ENCODE peak calls at places on chromosomes 16 and 17, in ten cellular contexts. Z is Peyer's patch, F is IMR-90, B is tibial nerve, A is transverse colon, G is adrenal gland, U is GM12878, T is heart left ventricle, E is stomach, S is endothelial cell of umbilical vein. J is an unnamed sample. For H3K27me3, the result is how much of the 10 kb centered on the place peaks cover.

GRCh38 chr16:81478294-81478693 is 33.7 kb downstream of the CMIP start:
- DNase-seq in Z (no peak), F (no peak), B (no peak), A (no peak), G (no peak), U (no peak), T (no peak), E (no peak), S (no peak), J (no peak)

GRCh38 chr17:5055543-5055942 is 20.3 kb upstream of the SLC52A1 start:
- DNase-seq in Z (no peak), F (no peak), B (no peak), A (no peak), G (no peak), U (no peak), T (no peak), E (no peak), S (no peak), J (no peak)

GRCh38 chr16:8607214-8607613 is 14.3 kb upstream of the METTL22 start:
- DNase-seq in Z (no peak), F (no peak), B (no peak), A (no peak), G (no peak), U (no peak), T (no peak), E (no peak), S (no peak), J (no peak)

GRCh38 chr16:65119905-65120341 is 1.9 kb downstream of the CDH11 start:
- DNase-seq in Z (no peak), F (peak), B (peak), A (no peak), G (no peak), U (no peak), T (no peak), E (no peak), S (peak), J (peak)

GRCh38 chr16:55835578-55835977 is 2.7 kb upstream of the CES1 start:
- DNase-seq in Z (no peak), F (no peak), B (peak), A (no peak), G (peak), U (no peak), T (no peak), E (no peak), S (no peak), J (peak)

GRCh38 chr17:44689492-44690217 is at the start of gene CCDC43:
- DNase-seq in Z (peak), F (peak), B (peak), A (peak), G (peak), U (peak), T (peak), E (peak), S (peak), J (peak)

GRCh38 chr16:27481282-27481934 is 68.3 kb downstream of the GTF3C1 start:
- DNase-seq in Z (no peak), F (no peak), B (no peak), A (no peak), G (no peak), U (no peak), T (no peak), E (no peak), S (no peak), J (no peak)

GRCh38 chr17:63039899-63040602 is 74.0 kb downstream of the TANC2 start:
- DNase-seq in Z (no peak), F (peak), B (no peak), A (no peak), G (no peak), U (no peak), T (no peak), E (no peak), S (peak), J (no peak)

GRCh38 chr16:72856797-72857196 is 191.1 kb downstream of the ZFHX3 start:
- DNase-seq in Z (peak), F (no peak), B (no peak), A (no peak), G (no peak), U (no peak), T (no peak), E (no peak), S (no peak), J (no peak)

GRCh38 chr16:15513169-15513568 is 78.8 kb downstream of the BMERB1 start:
- DNase-seq in Z (no peak), F (no peak), B (no peak), A (no peak), G (no peak), U (no peak), T (no peak), E (no peak), S (no peak), J (no peak)

GRCh38 chr16:27925612-27926011 is 137.9 kb downstream of the GSG1L start:
- DNase-seq in Z (no peak), F (no peak), B (no peak), A (no peak), G (no peak), U (no peak), T (no peak), E (no peak), S (no peak), J (no peak)

GRCh38 chr16:89052824-89053724 is 40.6 kb upstream of the ACSF3 start:
- DNase-seq in Z (peak), F (peak), B (no peak), A (peak), G (no peak), U (no peak), T (no peak), E (peak), S (no peak), J (no peak)

GRCh38 chr16:25544294-25544693 is 147.5 kb upstream of the HS3ST4 start:
- DNase-seq in Z (no peak), F (no peak), B (no peak), A (no peak), G (no peak), U (no peak), T (no peak), E (no peak), S (no peak), J (no peak)

GRCh38 chr17:4872786-4873185 is 26.6 kb upstream of the C17orf107 start:
- DNase-seq in Z (no peak), F (no peak), B (no peak), A (no peak), G (peak), U (no peak), T (no peak), E (no peak), S (peak), J (no peak)

GRCh38 chr17:19991252-19991885 is 13.7 kb upstream of the AKAP10 start:
- DNase-seq in Z (no peak), F (no peak), B (no peak), A (no peak), G (peak), U (no peak), T (no peak), E (no peak), S (no peak), J (no peak)

GRCh38 chr17:38745545-38745944 is 2.6 kb downstream of the PCGF2 start:
- DNase-seq in Z (no peak), F (no peak), B (peak), A (no peak), G (no peak), U (no peak), T (no peak), E (no peak), S (no peak), J (peak)

GRCh38 chr17:66893382-66893781 is 58.5 kb downstream of the CACNG5 start:
- DNase-seq in Z (no peak), F (peak), B (no peak), A (no peak), G (no peak), U (no peak), T (no peak), E (no peak), S (no peak), J (no peak)

GRCh38 chr16:52435573-52435972 is 111.4 kb downstream of the TOX3 start:
- DNase-seq in Z (no peak), F (no peak), B (no peak), A (no peak), G (no peak), U (no peak), T (no peak), E (no peak), S (no peak), J (no peak)

GRCh38 chr17:30363715-30364202 is 15.0 kb upstream of the CPD start:
- DNase-seq in Z (peak), F (peak), B (no peak), A (peak), G (no peak), U (peak), T (no peak), E (peak), S (no peak), J (no peak)

GRCh38 chr17:10019941-10020403 is 114.9 kb upstream of the RCVRN start:
- DNase-seq in Z (no peak), F (no peak), B (no peak), A (no peak), G (no peak), U (no peak), T (no peak), E (no peak), S (no peak), J (no peak)

GRCh38 chr17:67027031-67027628 is 17.2 kb upstream of the CACNG1 start:
- DNase-seq in Z (no peak), F (peak), B (no peak), A (no peak), G (peak), U (no peak), T (peak), E (no peak), S (no peak), J (no peak)

GRCh38 chr17:74773414-74773813 is 2.7 kb downstream of the NAT9 start:
- DNase-seq in Z (no peak), F (no peak), B (no peak), A (no peak), G (peak), U (no peak), T (no peak), E (no peak), S (no peak), J (no peak)

DNA sequence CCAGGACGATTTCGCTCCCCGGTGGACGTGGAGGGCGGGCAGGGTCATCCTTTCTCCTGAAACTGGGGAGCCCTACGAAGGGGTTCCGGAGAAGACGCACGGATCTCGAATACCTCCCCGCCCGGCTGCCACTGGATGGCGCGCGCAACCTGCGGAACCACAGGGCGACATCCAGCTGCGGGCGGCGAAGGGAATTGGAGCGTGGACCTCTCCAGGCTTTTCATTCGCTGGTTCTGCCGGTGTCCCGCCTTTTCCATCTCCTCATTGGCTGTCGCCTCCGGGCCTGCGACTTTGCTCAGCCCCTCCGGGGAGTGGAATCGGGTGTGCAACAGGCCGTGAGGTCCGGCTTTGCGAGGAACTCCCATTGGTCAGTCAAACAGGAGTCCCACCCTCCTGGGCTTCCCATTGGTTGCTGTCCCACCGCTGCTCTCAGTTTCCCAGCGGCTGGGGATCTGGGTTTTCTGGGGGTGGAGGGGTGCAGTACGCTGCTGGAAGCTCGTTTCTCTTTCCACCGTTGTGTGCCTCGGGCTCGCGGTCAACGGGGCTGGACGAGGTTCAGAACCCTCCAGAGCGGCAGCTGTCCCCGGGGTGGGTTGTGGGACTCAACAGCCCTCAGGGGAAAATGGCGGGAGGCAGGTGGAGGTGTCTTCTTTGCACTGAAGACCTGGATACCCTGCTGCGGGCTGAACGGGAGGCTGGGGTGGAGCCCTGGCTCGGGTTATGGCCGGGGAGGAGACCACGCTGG is 14.5 kb downstream of the OR1D5 start:
- DNase-seq in Z (peak), F (peak), B (peak), A (peak), G (peak), U (peak), T (peak), E (peak), S (peak), J (peak)
- TF ChIP-seq POLR2A in Z (no peak), F (no peak), B (peak), A (peak), G (peak), U (peak), T (no peak), E (no peak), S (peak), J (no peak)

DNA sequence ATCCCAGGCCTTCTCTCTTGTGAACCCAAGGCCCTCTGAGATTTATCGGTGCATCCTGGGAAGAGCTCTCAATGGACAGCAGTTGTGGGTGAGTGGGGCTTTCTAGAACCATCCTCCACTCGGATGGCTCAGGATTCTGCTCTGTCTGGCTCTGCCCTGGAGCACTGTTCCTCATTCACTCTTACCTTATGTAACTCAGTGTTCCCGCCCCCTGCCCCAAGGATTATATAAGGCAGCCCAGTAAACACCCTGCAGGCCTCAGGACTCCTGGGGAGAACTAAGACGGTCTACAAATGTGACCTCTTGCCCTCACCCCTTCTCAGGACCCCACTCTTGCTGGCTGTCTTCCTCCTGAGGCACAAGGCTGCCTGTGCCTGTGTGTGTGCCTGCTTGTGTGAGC is 3.8 kb downstream of the RPRML start:
- DNase-seq in Z (no peak), F (no peak), B (no peak), A (no peak), G (no peak), U (no peak), T (no peak), E (no peak), S (no peak), J (no peak)
- H3K27me3 ChIP-seq in Z (under half), F (half or more), B (under half), A (under half), G (under half), U (under half), T (under half), E (under half), S (under half), J (under half)

DNA sequence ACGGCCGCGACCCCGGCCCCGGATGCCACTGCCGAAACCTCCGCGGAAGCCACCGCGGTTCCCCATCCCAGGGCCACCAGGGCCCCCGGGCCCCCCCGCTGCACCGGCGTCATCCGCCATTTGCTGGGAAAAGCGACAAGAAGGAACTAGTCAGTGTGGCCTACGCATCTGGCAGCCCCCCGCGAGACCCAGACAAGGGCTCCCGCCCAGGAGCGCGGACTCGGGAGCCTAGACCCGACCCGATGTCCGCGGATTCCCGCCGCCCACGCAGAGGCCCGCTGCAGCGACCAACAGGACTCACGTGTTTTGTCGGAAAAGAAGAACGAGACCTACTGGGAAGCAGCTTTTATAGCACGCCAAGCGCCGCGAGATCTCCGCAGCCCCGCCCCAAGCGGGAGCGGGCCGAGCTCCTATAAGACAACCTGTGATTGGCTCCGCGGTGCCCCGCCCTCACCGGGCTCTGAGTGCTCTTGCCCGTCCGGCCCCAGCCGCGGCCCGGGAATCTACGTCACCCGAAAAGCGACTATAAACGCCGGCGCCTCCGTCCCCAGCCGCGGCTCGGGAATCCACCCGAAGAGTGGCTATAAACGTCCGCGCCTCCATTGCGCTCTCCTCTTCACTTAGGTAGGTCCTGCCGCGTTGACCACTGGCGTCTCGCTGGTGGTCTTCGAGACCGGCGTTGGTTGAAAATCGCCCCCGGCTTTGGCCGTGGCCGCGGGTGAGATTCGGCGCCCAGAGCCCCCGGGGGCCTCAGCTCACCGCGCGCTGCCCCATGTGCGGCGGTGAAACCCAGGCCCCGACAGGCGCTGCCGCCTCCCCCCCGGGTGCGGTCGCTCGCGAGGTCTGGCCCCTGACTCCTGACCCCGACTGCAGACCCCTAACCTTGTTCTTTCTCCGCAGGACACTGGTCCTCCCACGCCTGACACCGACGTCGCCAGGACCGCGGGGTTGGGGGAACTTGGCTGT is at the start of gene RPS2:
- DNase-seq in Z (peak), F (peak), B (peak), A (peak), G (peak), U (peak), T (peak), E (peak), S (peak), J (peak)
- TF ChIP-seq POLR2A in Z (peak), F (peak), B (peak), A (peak), G (peak), U (peak), T (peak), E (peak), S (peak), J (peak)

GRCh38 chr16:86365513-86366040 is 144.8 kb upstream of the FOXF1 start:
- DNase-seq in Z (no peak), F (no peak), B (no peak), A (no peak), G (no peak), U (no peak), T (no peak), E (no peak), S (no peak), J (no peak)

GRCh38 chr16:86364653-86365380 is 145.5 kb upstream of the FOXF1 start:
- DNase-seq in Z (no peak), F (no peak), B (no peak), A (no peak), G (no peak), U (no peak), T (no peak), E (no peak), S (no peak), J (no peak)

GRCh38 chr16:86363057-86363490 is 147.3 kb upstream of the FOXF1 start:
- DNase-seq in Z (no peak), F (peak), B (no peak), A (peak), G (no peak), U (no peak), T (no peak), E (no peak), S (no peak), J (no peak)

GRCh38 chr16:86363836-86364618 is 146.3 kb upstream of the FOXF1 start:
- DNase-seq in Z (no peak), F (no peak), B (no peak), A (peak), G (no peak), U (no peak), T (no peak), E (no peak), S (no peak), J (no peak)

GRCh38 chr16:86362155-86362849 is 148.0 kb upstream of the FOXF1 start:
- DNase-seq in Z (no peak), F (no peak), B (no peak), A (no peak), G (no peak), U (no peak), T (no peak), E (no peak), S (no peak), J (no peak)
- H3K27me3 ChIP-seq in Z (under half), F (under half), B (under half), A (under half), G (under half), U (under half), T (under half), E (under half), S (under half), J (under half)

DNA sequence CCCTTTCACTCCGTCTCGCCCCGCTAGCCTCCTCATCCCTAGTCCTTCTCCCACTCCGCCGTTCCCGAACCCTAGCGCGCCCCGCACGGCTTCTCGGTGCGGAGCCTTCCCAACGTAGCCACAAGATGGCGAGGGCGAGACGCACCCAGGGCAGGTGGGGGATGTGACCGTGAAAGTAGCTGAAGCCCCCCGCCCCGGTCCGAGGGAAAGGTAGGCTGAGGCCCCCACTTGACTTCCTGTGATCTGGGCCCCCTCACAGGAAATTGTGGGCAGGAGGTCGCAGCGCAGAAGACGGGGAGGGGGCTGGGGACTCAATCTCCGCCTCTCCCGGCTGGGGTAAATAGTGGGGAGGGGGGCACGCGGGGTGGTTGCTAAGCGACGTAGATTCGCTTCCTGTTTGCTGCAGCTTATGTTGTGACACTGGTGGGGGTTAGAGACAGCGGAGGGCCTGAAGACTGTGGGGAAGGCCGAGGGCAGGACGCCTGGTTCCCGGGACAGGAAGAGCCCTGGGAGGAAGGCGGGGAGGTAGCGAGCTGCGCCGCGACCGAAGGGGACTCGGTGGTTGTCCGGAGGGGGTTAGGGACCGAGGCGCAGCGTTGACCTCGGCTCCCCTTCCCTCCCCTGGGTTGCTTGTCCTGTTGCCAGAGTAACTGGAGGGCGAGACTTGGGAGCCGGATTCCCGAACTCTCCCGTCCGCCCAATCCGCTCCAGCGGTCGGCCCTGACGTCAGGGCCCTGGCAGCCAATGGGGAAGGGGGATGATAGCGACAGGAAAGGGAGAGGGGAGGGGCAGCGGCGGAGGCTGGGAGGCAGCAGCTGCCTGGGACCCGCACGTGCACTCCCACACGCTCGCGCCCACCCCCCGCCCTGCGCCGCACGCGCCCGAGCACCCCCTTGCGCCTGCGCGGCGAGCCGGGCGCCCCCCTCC is 1.1 kb downstream of the KDM6B start:
- DNase-seq in Z (peak), F (peak), B (peak), A (peak), G (peak), U (peak), T (peak), E (peak), S (peak), J (peak)
- TF ChIP-seq POLR2A in Z (peak), F (peak), B (peak), A (peak), G (peak), U (no peak), T (peak), E (peak), S (no peak), J (peak)

GRCh38 chr17:45792437-45792836 is 8.3 kb downstream of the CRHR1 start:
- DNase-seq in Z (no peak), F (no peak), B (no peak), A (no peak), G (no peak), U (no peak), T (no peak), E (no peak), S (no peak), J (no peak)
- H3K27me3 ChIP-seq in Z (under half), F (half or more), B (under half), A (half or more), G (under half), U (under half), T (under half), E (half or more), S (under half), J (under half)